ENCODE peak calls at places on chromosomes 12 and 14, in eight cellular contexts. One of them, this sample, is unnamed.

GRCh38 chr12:89454080-89454848 is 70.3 kb downstream of the GALNT4 start:
- DNase-seq in NT2/D1: no peak
- DNase-seq in tibial artery: no peak
- DNase-seq in GM04504: no peak
- DNase-seq in NCI-H1105 treated with DMSO at 0.1 percent for 48 hours: no peak
- DNase-seq in uterus: no peak
- DNase-seq in CD8-positive, alpha-beta memory T cell: no peak
- DNase-seq in HuH-7.5: no peak
- DNase-seq in this sample: no peak

GRCh38 chr12:121773011-121773777 is 20.3 kb downstream of the RHOF start:
- DNase-seq in tibial artery: peak
- DNase-seq in CD8-positive, alpha-beta memory T cell: peak
- DNase-seq in NT2/D1: peak
- DNase-seq in HuH-7.5: peak
- DNase-seq in NCI-H1105 treated with DMSO at 0.1 percent for 48 hours: peak
- DNase-seq in uterus: peak
- DNase-seq in GM04504: no peak
- DNase-seq in this sample: peak

GRCh38 chr12:49040364-49040855 is 20.2 kb downstream of the KMT2D start:
- DNase-seq in uterus: no peak
- DNase-seq in tibial artery: no peak
- DNase-seq in NT2/D1: no peak
- DNase-seq in GM04504: no peak
- DNase-seq in HuH-7.5: no peak
- DNase-seq in NCI-H1105 treated with DMSO at 0.1 percent for 48 hours: no peak
- DNase-seq in CD8-positive, alpha-beta memory T cell: no peak
- DNase-seq in this sample: no peak

GRCh38 chr12:80936642-80937390 is 918 bp downstream of the LIN7A start:
- DNase-seq in tibial artery: peak
- DNase-seq in NT2/D1: peak
- DNase-seq in HuH-7.5: peak
- DNase-seq in GM04504: peak
- DNase-seq in uterus: peak
- DNase-seq in NCI-H1105 treated with DMSO at 0.1 percent for 48 hours: peak
- DNase-seq in CD8-positive, alpha-beta memory T cell: no peak
- DNase-seq in this sample: no peak

GRCh38 chr12:2183556-2184541 is 131.1 kb downstream of the CACNA1C start:
- DNase-seq in CD8-positive, alpha-beta memory T cell: no peak
- DNase-seq in GM04504: peak
- DNase-seq in HuH-7.5: no peak
- DNase-seq in NCI-H1105 treated with DMSO at 0.1 percent for 48 hours: no peak
- DNase-seq in NT2/D1: peak
- DNase-seq in tibial artery: no peak
- DNase-seq in uterus: peak
- DNase-seq in this sample: no peak

GRCh38 chr14:26702721-26703250 is 105.0 kb upstream of the NOVA1 start:
- DNase-seq in NT2/D1: no peak
- DNase-seq in HuH-7.5: no peak
- DNase-seq in uterus: no peak
- DNase-seq in tibial artery: no peak
- DNase-seq in NCI-H1105 treated with DMSO at 0.1 percent for 48 hours: no peak
- DNase-seq in GM04504: no peak
- DNase-seq in CD8-positive, alpha-beta memory T cell: no peak
- DNase-seq in this sample: no peak

GRCh38 chr12:16587514-16587913 is 18.4 kb downstream of the LMO3 start:
- DNase-seq in NT2/D1: no peak
- DNase-seq in tibial artery: no peak
- DNase-seq in CD8-positive, alpha-beta memory T cell: no peak
- DNase-seq in GM04504: no peak
- DNase-seq in uterus: no peak
- DNase-seq in HuH-7.5: no peak
- DNase-seq in NCI-H1105 treated with DMSO at 0.1 percent for 48 hours: no peak
- DNase-seq in this sample: no peak

GRCh38 chr14:64614992-64615391 is 65.2 kb downstream of the PPP1R36 start:
- DNase-seq in NCI-H1105 treated with DMSO at 0.1 percent for 48 hours: no peak
- DNase-seq in GM04504: no peak
- DNase-seq in tibial artery: no peak
- DNase-seq in HuH-7.5: no peak
- DNase-seq in NT2/D1: no peak
- DNase-seq in uterus: no peak
- DNase-seq in CD8-positive, alpha-beta memory T cell: no peak
- DNase-seq in this sample: no peak

GRCh38 chr14:51327376-51327775 is 87.3 kb downstream of the TMX1 start:
- DNase-seq in tibial artery: no peak
- DNase-seq in NCI-H1105 treated with DMSO at 0.1 percent for 48 hours: no peak
- DNase-seq in HuH-7.5: no peak
- DNase-seq in GM04504: peak
- DNase-seq in uterus: no peak
- DNase-seq in CD8-positive, alpha-beta memory T cell: no peak
- DNase-seq in NT2/D1: no peak
- DNase-seq in this sample: no peak

GRCh38 chr12:42704810-42705401 is 115.4 kb upstream of the PRICKLE1 start:
- DNase-seq in NCI-H1105 treated with DMSO at 0.1 percent for 48 hours: no peak
- DNase-seq in CD8-positive, alpha-beta memory T cell: no peak
- DNase-seq in uterus: no peak
- DNase-seq in NT2/D1: no peak
- DNase-seq in GM04504: no peak
- DNase-seq in tibial artery: no peak
- DNase-seq in HuH-7.5: no peak
- DNase-seq in this sample: no peak

GRCh38 chr14:36604757-36605505 is 22.5 kb upstream of the NKX2-8 start:
- DNase-seq in tibial artery: no peak
- DNase-seq in uterus: no peak
- DNase-seq in NCI-H1105 treated with DMSO at 0.1 percent for 48 hours: peak
- DNase-seq in NT2/D1: peak
- DNase-seq in HuH-7.5: peak
- DNase-seq in CD8-positive, alpha-beta memory T cell: peak
- DNase-seq in GM04504: peak
- DNase-seq in this sample: no peak

GRCh38 chr14:38138581-38139138 is 69.0 kb upstream of the SSTR1 start:
- DNase-seq in GM04504: no peak
- DNase-seq in uterus: no peak
- DNase-seq in NT2/D1: no peak
- DNase-seq in CD8-positive, alpha-beta memory T cell: no peak
- DNase-seq in tibial artery: no peak
- DNase-seq in HuH-7.5: no peak
- DNase-seq in NCI-H1105 treated with DMSO at 0.1 percent for 48 hours: no peak
- DNase-seq in this sample: no peak

GRCh38 chr12:131466932-131467331 is 244.0 kb upstream of the SFSWAP start:
- DNase-seq in HuH-7.5: no peak
- DNase-seq in CD8-positive, alpha-beta memory T cell: no peak
- DNase-seq in tibial artery: no peak
- DNase-seq in GM04504: no peak
- DNase-seq in NT2/D1: no peak
- DNase-seq in uterus: no peak
- DNase-seq in NCI-H1105 treated with DMSO at 0.1 percent for 48 hours: no peak
- DNase-seq in this sample: no peak

GRCh38 chr12:50637870-50638481 is 125.9 kb upstream of the ATF1 start:
- DNase-seq in uterus: no peak
- DNase-seq in tibial artery: no peak
- DNase-seq in NCI-H1105 treated with DMSO at 0.1 percent for 48 hours: peak
- DNase-seq in NT2/D1: no peak
- DNase-seq in GM04504: peak
- DNase-seq in CD8-positive, alpha-beta memory T cell: peak
- DNase-seq in HuH-7.5: no peak
- DNase-seq in this sample: no peak

GRCh38 chr14:102616318-102616717 is 23.9 kb downstream of the RCOR1 start:
- DNase-seq in NCI-H1105 treated with DMSO at 0.1 percent for 48 hours: no peak
- DNase-seq in GM04504: no peak
- DNase-seq in CD8-positive, alpha-beta memory T cell: no peak
- DNase-seq in HuH-7.5: no peak
- DNase-seq in uterus: no peak
- DNase-seq in tibial artery: no peak
- DNase-seq in NT2/D1: no peak
- DNase-seq in this sample: no peak

GRCh38 chr14:87998414-87998813 is 5.4 kb upstream of the GALC start:
- DNase-seq in HuH-7.5: no peak
- DNase-seq in CD8-positive, alpha-beta memory T cell: no peak
- DNase-seq in NCI-H1105 treated with DMSO at 0.1 percent for 48 hours: no peak
- DNase-seq in GM04504: no peak
- DNase-seq in uterus: no peak
- DNase-seq in NT2/D1: no peak
- DNase-seq in tibial artery: no peak
- DNase-seq in this sample: no peak

GRCh38 chr12:1826867-1827705 is 6.7 kb downstream of the LRTM2 start:
- DNase-seq in HuH-7.5: no peak
- DNase-seq in NT2/D1: no peak
- DNase-seq in tibial artery: no peak
- DNase-seq in uterus: no peak
- DNase-seq in CD8-positive, alpha-beta memory T cell: no peak
- DNase-seq in NCI-H1105 treated with DMSO at 0.1 percent for 48 hours: no peak
- DNase-seq in GM04504: no peak
- DNase-seq in this sample: no peak

GRCh38 chr12:67155863-67156262 is 113.3 kb upstream of the CAND1 start:
- DNase-seq in GM04504: no peak
- DNase-seq in HuH-7.5: no peak
- DNase-seq in tibial artery: no peak
- DNase-seq in uterus: no peak
- DNase-seq in CD8-positive, alpha-beta memory T cell: no peak
- DNase-seq in NT2/D1: no peak
- DNase-seq in NCI-H1105 treated with DMSO at 0.1 percent for 48 hours: no peak
- DNase-seq in this sample: no peak

GRCh38 chr14:22386924-22387775 is 201.9 kb downstream of the DAD1 start:
- DNase-seq in NCI-H1105 treated with DMSO at 0.1 percent for 48 hours: peak
- DNase-seq in CD8-positive, alpha-beta memory T cell: no peak
- DNase-seq in HuH-7.5: peak
- DNase-seq in uterus: peak
- DNase-seq in tibial artery: no peak
- DNase-seq in NT2/D1: peak
- DNase-seq in GM04504: peak
- DNase-seq in this sample: no peak

GRCh38 chr14:70168401-70168800 is 20.4 kb downstream of the SLC8A3 start:
- DNase-seq in uterus: no peak
- DNase-seq in GM04504: no peak
- DNase-seq in tibial artery: no peak
- DNase-seq in NCI-H1105 treated with DMSO at 0.1 percent for 48 hours: no peak
- DNase-seq in HuH-7.5: no peak
- DNase-seq in NT2/D1: no peak
- DNase-seq in CD8-positive, alpha-beta memory T cell: no peak
- DNase-seq in this sample: no peak

GRCh38 chr12:110530511-110530910 is 28.4 kb downstream of the RAD9B start:
- DNase-seq in tibial artery: no peak
- DNase-seq in NCI-H1105 treated with DMSO at 0.1 percent for 48 hours: no peak
- DNase-seq in CD8-positive, alpha-beta memory T cell: no peak
- DNase-seq in NT2/D1: no peak
- DNase-seq in uterus: no peak
- DNase-seq in HuH-7.5: no peak
- DNase-seq in GM04504: no peak
- DNase-seq in this sample: no peak

GRCh38 chr14:59097681-59098080 is 90.8 kb upstream of the DAAM1 start:
- DNase-seq in CD8-positive, alpha-beta memory T cell: no peak
- DNase-seq in uterus: no peak
- DNase-seq in HuH-7.5: no peak
- DNase-seq in GM04504: no peak
- DNase-seq in tibial artery: no peak
- DNase-seq in NCI-H1105 treated with DMSO at 0.1 percent for 48 hours: no peak
- DNase-seq in NT2/D1: no peak
- DNase-seq in this sample: no peak

GRCh38 chr12:47817272-47818006 is 2.3 kb downstream of the HDAC7 start:
- DNase-seq in NT2/D1: no peak
- DNase-seq in NCI-H1105 treated with DMSO at 0.1 percent for 48 hours: no peak
- DNase-seq in CD8-positive, alpha-beta memory T cell: no peak
- DNase-seq in tibial artery: no peak
- DNase-seq in HuH-7.5: no peak
- DNase-seq in uterus: no peak
- DNase-seq in GM04504: no peak
- DNase-seq in this sample: no peak

GRCh38 chr12:121939190-121939589 is 20.8 kb downstream of the CFAP251 start:
- DNase-seq in HuH-7.5: no peak
- DNase-seq in uterus: no peak
- DNase-seq in NCI-H1105 treated with DMSO at 0.1 percent for 48 hours: no peak
- DNase-seq in CD8-positive, alpha-beta memory T cell: no peak
- DNase-seq in GM04504: no peak
- DNase-seq in tibial artery: no peak
- DNase-seq in NT2/D1: no peak
- DNase-seq in this sample: no peak

GRCh38 chr14:38207830-38208815 is at the start of gene SSTR1:
- DNase-seq in NT2/D1: no peak
- DNase-seq in CD8-positive, alpha-beta memory T cell: no peak
- DNase-seq in HuH-7.5: peak
- DNase-seq in tibial artery: no peak
- DNase-seq in NCI-H1105 treated with DMSO at 0.1 percent for 48 hours: no peak
- DNase-seq in uterus: no peak
- DNase-seq in GM04504: no peak
- DNase-seq in this sample: no peak

GRCh38 chr12:8890313-8891084 is 23.8 kb upstream of the PHC1 start:
- DNase-seq in NT2/D1: peak
- DNase-seq in NCI-H1105 treated with DMSO at 0.1 percent for 48 hours: peak
- DNase-seq in uterus: peak
- DNase-seq in CD8-positive, alpha-beta memory T cell: peak
- DNase-seq in tibial artery: no peak
- DNase-seq in GM04504: peak
- DNase-seq in HuH-7.5: peak
- DNase-seq in this sample: peak

GRCh38 chr12:75374971-75375370 is 15.9 kb upstream of the GLIPR1L2 start:
- DNase-seq in GM04504: no peak
- DNase-seq in HuH-7.5: no peak
- DNase-seq in uterus: no peak
- DNase-seq in tibial artery: no peak
- DNase-seq in NCI-H1105 treated with DMSO at 0.1 percent for 48 hours: no peak
- DNase-seq in CD8-positive, alpha-beta memory T cell: no peak
- DNase-seq in NT2/D1: no peak
- DNase-seq in this sample: no peak

GRCh38 chr12:126772171-126772864 is 1494.7 kb upstream of the TMEM132C start:
- DNase-seq in GM04504: no peak
- DNase-seq in uterus: no peak
- DNase-seq in CD8-positive, alpha-beta memory T cell: peak
- DNase-seq in NCI-H1105 treated with DMSO at 0.1 percent for 48 hours: peak
- DNase-seq in NT2/D1: no peak
- DNase-seq in tibial artery: no peak
- DNase-seq in HuH-7.5: no peak
- DNase-seq in this sample: peak

GRCh38 chr12:84874125-84874824 is 38.3 kb downstream of the SLC6A15 start:
- DNase-seq in NT2/D1: peak
- DNase-seq in uterus: no peak
- DNase-seq in CD8-positive, alpha-beta memory T cell: peak
- DNase-seq in GM04504: peak
- DNase-seq in HuH-7.5: peak
- DNase-seq in tibial artery: no peak
- DNase-seq in NCI-H1105 treated with DMSO at 0.1 percent for 48 hours: peak
- DNase-seq in this sample: no peak

GRCh38 chr14:99538733-99539132 is 57.5 kb downstream of the CCNK start:
- DNase-seq in NT2/D1: no peak
- DNase-seq in uterus: no peak
- DNase-seq in GM04504: no peak
- DNase-seq in NCI-H1105 treated with DMSO at 0.1 percent for 48 hours: no peak
- DNase-seq in HuH-7.5: no peak
- DNase-seq in tibial artery: no peak
- DNase-seq in CD8-positive, alpha-beta memory T cell: no peak
- DNase-seq in this sample: no peak

GRCh38 chr12:11839093-11839641 is 189.7 kb downstream of the ETV6 start:
- DNase-seq in NCI-H1105 treated with DMSO at 0.1 percent for 48 hours: no peak
- DNase-seq in uterus: no peak
- DNase-seq in tibial artery: no peak
- DNase-seq in GM04504: no peak
- DNase-seq in NT2/D1: no peak
- DNase-seq in CD8-positive, alpha-beta memory T cell: no peak
- DNase-seq in HuH-7.5: no peak
- DNase-seq in this sample: no peak